ENCODE peak calls at places on chromosomes 2 and 18, in nine cellular contexts. O is esophagus squamous epithelium, N is sigmoid colon, L is OCI-LY7, E is adrenal gland, Q is ovary, J is HCT116, S is GM13976, Z is astrocyte of the cerebellum. R is an unnamed sample.
A peak's percentile ranks its signal among the peaks of the same experiment; 100 is the strongest.

GRCh38 chr2:74917702-74918619 is 40.5 kb upstream of the POLE4 start:
- DNase-seq in O (no peak), N (no peak), L (no peak), E (no peak), Q (no peak), J (no peak), S (no peak), Z (no peak), R (no peak)

GRCh38 chr2:205386109-205386508 is 296.2 kb upstream of the NRP2 start:
- DNase-seq in O (no peak), N (no peak), L (no peak), E (no peak), Q (no peak), J (no peak), S (no peak), Z (peak; percentile 65), R (no peak)

GRCh38 chr2:183951636-183952035 is 646.7 kb upstream of the ZNF804A start:
- DNase-seq in O (no peak), N (no peak), L (no peak), E (no peak), Q (no peak), J (no peak), S (no peak), Z (no peak), R (no peak)

GRCh38 chr2:23599691-23600090 is 214.7 kb downstream of the KLHL29 start:
- DNase-seq in O (no peak), N (no peak), L (no peak), E (no peak), Q (no peak), J (no peak), S (no peak), Z (no peak), R (no peak)

GRCh38 chr2:219218279-219219112 is at the start of gene ABCB6:
- DNase-seq in O (peak; percentile 71), N (peak; percentile 99), L (no peak), E (peak; percentile 99), Q (peak; percentile 99), J (peak; percentile 70), S (peak; percentile 96), Z (peak; percentile 84), R (peak; percentile 94)

GRCh38 chr18:76399613-76400391 is 95.2 kb downstream of the ZNF516 start:
- DNase-seq in O (no peak), N (peak; percentile 57), L (no peak), E (no peak), Q (peak; percentile 30), J (no peak), S (no peak), Z (no peak), R (peak; percentile 19)

GRCh38 chr2:108607706-108608301 is 73.5 kb downstream of the LIMS1 start:
- DNase-seq in O (no peak), N (no peak), L (peak; percentile 81), E (peak; percentile 65), Q (no peak), J (no peak), S (peak; percentile 49), Z (no peak), R (no peak)

GRCh38 chr2:160294339-160294803 is 94.3 kb upstream of the ITGB6 start:
- DNase-seq in O (no peak), N (peak; percentile 83), L (no peak), E (peak; percentile 81), Q (peak; percentile 70), J (no peak), S (no peak), Z (no peak), R (no peak)

GRCh38 chr2:70965506-70965905 is 12.9 kb upstream of the ANKRD53 start:
- DNase-seq in O (no peak), N (no peak), L (no peak), E (no peak), Q (no peak), J (no peak), S (no peak), Z (no peak), R (no peak)

GRCh38 chr2:162106746-162107145 is 32.7 kb upstream of the DPP4 start:
- DNase-seq in O (no peak), N (no peak), L (no peak), E (no peak), Q (no peak), J (no peak), S (no peak), Z (no peak), R (no peak)

GRCh38 chr2:29050591-29050990 is 23.7 kb downstream of the PCARE start:
- DNase-seq in O (no peak), N (peak; percentile 14), L (no peak), E (no peak), Q (no peak), J (no peak), S (no peak), Z (no peak), R (no peak)

GRCh38 chr2:226622484-226622883 is 177.1 kb downstream of the IRS1 start:
- DNase-seq in O (no peak), N (no peak), L (no peak), E (no peak), Q (no peak), J (no peak), S (no peak), Z (no peak), R (no peak)
- TF ChIP-seq CTCF in O (no peak), N (no peak), L (no peak), E (no peak), Q (no peak), J (peak; percentile 38), S (no peak), Z (peak; percentile 30), R (no peak)

DNA sequence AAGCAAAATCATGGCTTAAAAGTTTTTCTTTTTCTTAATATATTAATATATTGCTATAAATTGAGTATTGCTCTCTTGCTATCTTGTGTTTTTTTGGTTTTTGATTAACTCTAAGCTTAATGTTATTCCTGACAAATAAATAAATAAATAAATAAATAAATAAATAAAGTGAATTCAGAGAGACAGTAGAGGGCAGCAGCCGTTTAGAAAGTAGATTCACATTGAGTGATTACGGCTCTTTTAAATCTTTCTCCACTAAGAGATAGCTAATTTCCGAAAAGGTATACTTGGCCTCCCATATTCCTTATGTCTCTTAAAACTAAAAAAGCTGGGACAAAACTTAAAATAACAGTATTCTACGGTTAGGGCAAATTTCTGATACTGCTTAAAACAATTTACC is 34.3 kb downstream of the MSH2 start:
- DNase-seq in O (no peak), N (no peak), L (peak; percentile 50), E (peak; percentile 27), Q (no peak), J (no peak), S (peak; percentile 24), Z (peak; percentile 23), R (peak; percentile 36)
- TF ChIP-seq CTCF in O (peak; percentile 9), N (peak; percentile 6), L (peak; percentile 75), E (peak; percentile 44), Q (peak; percentile 45), J (peak; percentile 20), S (no peak), Z (peak; percentile 32), R (no peak)

GRCh38 chr2:5365871-5366461 is 326.2 kb upstream of the SOX11 start:
- DNase-seq in O (no peak), N (peak; percentile 79), L (peak; percentile 60), E (peak; percentile 63), Q (peak; percentile 70), J (no peak), S (peak; percentile 64), Z (peak; percentile 26), R (peak; percentile 45)
- TF ChIP-seq CTCF in O (peak; percentile 16), N (peak; percentile 51), L (peak; percentile 91), E (peak; percentile 71), Q (no peak), J (peak; percentile 59), S (peak; percentile 48), Z (peak; percentile 88), R (peak; percentile 16)

DNA sequence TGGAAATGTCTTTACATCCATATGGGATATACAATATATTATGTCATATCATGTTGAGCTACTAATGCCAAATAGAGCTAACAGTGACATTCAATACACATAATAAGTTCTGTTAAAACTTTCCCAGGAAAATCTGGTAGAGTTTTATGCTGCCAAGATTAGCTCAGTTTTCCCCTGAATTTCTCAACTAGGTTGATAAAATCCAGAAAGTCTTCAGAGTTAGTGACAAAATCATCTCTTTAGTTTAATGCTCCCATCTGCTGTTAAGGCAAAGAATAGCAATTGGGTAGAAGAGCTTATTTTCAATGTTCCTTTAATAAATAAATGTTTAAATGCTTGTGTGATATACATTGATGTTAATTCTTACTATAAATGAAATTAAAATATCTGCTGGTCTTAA is 10.0 kb downstream of the COL3A1 start:
- DNase-seq in O (no peak), N (no peak), L (no peak), E (no peak), Q (no peak), J (no peak), S (no peak), Z (peak; percentile 74), R (no peak)
- TF ChIP-seq CTCF in O (no peak), N (no peak), L (no peak), E (no peak), Q (no peak), J (peak; percentile 49), S (no peak), Z (peak; percentile 42), R (no peak)

GRCh38 chr18:46269275-46269674 is 165.1 kb downstream of the HAUS1 start:
- DNase-seq in O (no peak), N (no peak), L (no peak), E (no peak), Q (no peak), J (no peak), S (no peak), Z (no peak), R (no peak)

GRCh38 chr18:46271488-46271887 is 167.3 kb downstream of the HAUS1 start:
- DNase-seq in O (no peak), N (no peak), L (no peak), E (no peak), Q (no peak), J (no peak), S (no peak), Z (no peak), R (no peak)

GRCh38 chr18:46265190-46266156 is 161.3 kb downstream of the HAUS1 start:
- DNase-seq in O (no peak), N (no peak), L (no peak), E (no peak), Q (no peak), J (no peak), S (no peak), Z (peak; percentile 78), R (no peak)

GRCh38 chr18:46264255-46264654 is 160.1 kb downstream of the HAUS1 start:
- DNase-seq in O (no peak), N (no peak), L (no peak), E (no peak), Q (no peak), J (peak; percentile 16), S (no peak), Z (peak; percentile 54), R (no peak)

DNA sequence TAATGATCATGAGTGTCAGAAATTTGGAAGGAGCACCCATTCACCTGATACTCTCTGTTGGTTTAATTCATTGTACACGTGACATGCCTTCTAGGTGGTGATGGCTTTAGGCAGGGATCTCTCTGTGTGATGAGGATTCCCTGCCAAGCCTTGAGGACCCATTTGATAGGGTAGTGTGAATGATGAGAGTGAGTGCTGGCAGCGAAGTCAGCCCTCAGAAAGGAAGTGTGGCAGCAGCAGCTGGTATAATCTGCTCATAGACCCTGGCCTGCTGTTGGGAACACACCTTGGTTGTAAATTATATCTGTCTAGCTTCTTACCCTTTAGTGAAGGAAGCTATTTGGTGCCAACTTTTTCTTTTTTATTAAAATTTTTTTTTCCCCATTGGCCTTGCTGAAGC is 164.5 kb downstream of the HAUS1 start:
- DNase-seq in O (no peak), N (no peak), L (no peak), E (no peak), Q (no peak), J (no peak), S (no peak), Z (no peak), R (no peak)
- TF ChIP-seq CTCF in O (no peak), N (no peak), L (no peak), E (no peak), Q (no peak), J (no peak), S (no peak), Z (no peak), R (no peak)

R was measured in GM20000.